ENCODE peak calls at places on chromosome 4, in seven cellular contexts. R is CD8-positive, alpha-beta T cell; H is breast epithelium; M is MM.1S; C is PC-3; Z is right lobe of liver; T is astrocyte. G is an unnamed sample. For H3K4me1, the result is how much of the 10 kb centered on the place peaks cover.

GRCh38 chr4:114263233-114263632 is 283.8 kb upstream of the ARSJ start:
- DNase-seq in R (no peak), H (no peak), M (no peak), C (peak), Z (no peak), T (peak), G (no peak)

GRCh38 chr4:139300431-139301142 is 718 bp upstream of the NAA15 start:
- DNase-seq in R (no peak), H (no peak), M (no peak), C (peak), Z (no peak), T (peak), G (no peak)

GRCh38 chr4:23006756-23007155 is 314.0 kb downstream of the GBA3 start:
- DNase-seq in R (no peak), H (no peak), M (no peak), C (peak), Z (no peak), T (peak), G (no peak)

GRCh38 chr4:81747242-81747930 is 275.7 kb upstream of the RASGEF1B start:
- DNase-seq in R (no peak), H (no peak), M (peak), C (no peak), Z (no peak), T (no peak), G (no peak)

GRCh38 chr4:183986645-183987528 is 81.8 kb downstream of the STOX2 start:
- DNase-seq in R (no peak), H (no peak), M (no peak), C (no peak), Z (no peak), T (no peak), G (no peak)

GRCh38 chr4:142631836-142632235 is 214.3 kb downstream of the INPP4B start:
- DNase-seq in R (no peak), H (no peak), M (no peak), C (no peak), Z (no peak), T (no peak), G (no peak)

GRCh38 chr4:74278490-74278889 is 29.8 kb upstream of the EPGN start:
- DNase-seq in R (no peak), H (no peak), M (no peak), C (no peak), Z (no peak), T (no peak), G (no peak)

GRCh38 chr4:146244496-146244895 is 30.2 kb downstream of the REELD1 start:
- DNase-seq in R (no peak), H (no peak), M (no peak), C (no peak), Z (no peak), T (no peak), G (no peak)

GRCh38 chr4:90254357-90254756 is 127.2 kb downstream of the CCSER1 start:
- DNase-seq in R (no peak), H (no peak), M (no peak), C (no peak), Z (no peak), T (no peak), G (no peak)

GRCh38 chr4:51909236-51909703 is 66.3 kb downstream of the DCUN1D4 start:
- DNase-seq in R (no peak), H (no peak), M (no peak), C (no peak), Z (peak), T (no peak), G (no peak)

GRCh38 chr4:24774452-24774851 is 20.9 kb upstream of the SOD3 start:
- DNase-seq in R (no peak), H (no peak), M (no peak), C (peak), Z (no peak), T (no peak), G (no peak)

GRCh38 chr4:29559281-29559680 is 1160.9 kb upstream of the PCDH7 start:
- DNase-seq in R (no peak), H (no peak), M (no peak), C (no peak), Z (no peak), T (no peak), G (no peak)

GRCh38 chr4:82820689-82821088 is 22.1 kb upstream of the SCD5 start:
- DNase-seq in R (no peak), H (no peak), M (no peak), C (no peak), Z (no peak), T (no peak), G (no peak)

GRCh38 chr4:132065940-132066495 is 1083.1 kb upstream of the PCDH10 start:
- DNase-seq in R (no peak), H (no peak), M (no peak), C (peak), Z (no peak), T (peak), G (no peak)

GRCh38 chr4:6389426-6389825 is 83.0 kb downstream of the PPP2R2C start:
- DNase-seq in R (no peak), H (no peak), M (no peak), C (no peak), Z (no peak), T (no peak), G (no peak)

GRCh38 chr4:14810121-14810520 is 192.2 kb upstream of the CPEB2 start:
- DNase-seq in R (no peak), H (no peak), M (no peak), C (no peak), Z (no peak), T (no peak), G (no peak)

GRCh38 chr4:142909908-142910307 is 63.8 kb upstream of the INPP4B start:
- DNase-seq in R (no peak), H (no peak), M (no peak), C (no peak), Z (no peak), T (no peak), G (no peak)

GRCh38 chr4:27123050-27123768 is 262.6 kb downstream of the STIM2 start:
- DNase-seq in R (no peak), H (no peak), M (no peak), C (peak), Z (no peak), T (no peak), G (no peak)

GRCh38 chr4:51890760-51891159 is 47.8 kb downstream of the DCUN1D4 start:
- DNase-seq in R (no peak), H (no peak), M (peak), C (no peak), Z (no peak), T (no peak), G (no peak)

GRCh38 chr4:125321709-125322362 is 7.1 kb downstream of the FAT4 start:
- DNase-seq in R (no peak), H (no peak), M (no peak), C (peak), Z (no peak), T (peak), G (no peak)

GRCh38 chr4:146098978-146099377 is 76.5 kb upstream of the LSM6 start:
- DNase-seq in R (no peak), H (no peak), M (peak), C (no peak), Z (no peak), T (no peak), G (no peak)

GRCh38 chr4:145984563-145984962 is 45.9 kb upstream of the ZNF827 start:
- DNase-seq in R (no peak), H (no peak), M (no peak), C (no peak), Z (no peak), T (no peak), G (no peak)

GRCh38 chr4:102281171-102281842 is 64.0 kb downstream of the SLC39A8 start:
- DNase-seq in R (no peak), H (no peak), M (no peak), C (no peak), Z (no peak), T (no peak), G (no peak)

GRCh38 chr4:24070117-24070516 is 180.3 kb upstream of the PPARGC1A start:
- DNase-seq in R (no peak), H (no peak), M (no peak), C (peak), Z (no peak), T (peak), G (no peak)

GRCh38 chr4:172830295-172830764 is 338.3 kb upstream of the GALNT7 start:
- DNase-seq in R (no peak), H (no peak), M (peak), C (peak), Z (no peak), T (no peak), G (no peak)

GRCh38 chr4:118904418-118904817 is 15.8 kb downstream of the SYNPO2 start:
- DNase-seq in R (no peak), H (peak), M (no peak), C (no peak), Z (no peak), T (no peak), G (no peak)

GRCh38 chr4:118904935-118905334 is 16.3 kb downstream of the SYNPO2 start:
- DNase-seq in R (no peak), H (no peak), M (no peak), C (no peak), Z (no peak), T (peak), G (no peak)

GRCh38 chr4:118910221-118910620 is 21.6 kb downstream of the SYNPO2 start:
- DNase-seq in R (no peak), H (no peak), M (no peak), C (no peak), Z (no peak), T (no peak), G (no peak)

GRCh38 chr4:118909173-118909956 is 20.7 kb downstream of the SYNPO2 start:
- DNase-seq in R (no peak), H (no peak), M (no peak), C (no peak), Z (no peak), T (no peak), G (no peak)

GRCh38 chr4:118905546-118905945 is 16.9 kb downstream of the SYNPO2 start:
- DNase-seq in R (no peak), H (no peak), M (no peak), C (no peak), Z (no peak), T (peak), G (peak)
- H3K4me3 ChIP-seq in R (no peak), H (no peak), M (no peak), C (no peak), Z (no peak), T (no peak), G (no peak)

GRCh38 chr4:7899184-7899583 is 40.5 kb downstream of the AFAP1 start:
- DNase-seq in R (no peak), H (no peak), M (no peak), C (no peak), Z (no peak), T (no peak), G (no peak)

GRCh38 chr4:7902826-7903225 is 36.8 kb downstream of the AFAP1 start:
- DNase-seq in R (no peak), H (no peak), M (no peak), C (no peak), Z (no peak), T (peak), G (no peak)

GRCh38 chr4:7900351-7900750 is 39.3 kb downstream of the AFAP1 start:
- DNase-seq in R (no peak), H (no peak), M (no peak), C (no peak), Z (no peak), T (no peak), G (no peak)

GRCh38 chr4:7902101-7902553 is 37.5 kb downstream of the AFAP1 start:
- DNase-seq in R (no peak), H (no peak), M (no peak), C (no peak), Z (no peak), T (no peak), G (no peak)

DNA sequence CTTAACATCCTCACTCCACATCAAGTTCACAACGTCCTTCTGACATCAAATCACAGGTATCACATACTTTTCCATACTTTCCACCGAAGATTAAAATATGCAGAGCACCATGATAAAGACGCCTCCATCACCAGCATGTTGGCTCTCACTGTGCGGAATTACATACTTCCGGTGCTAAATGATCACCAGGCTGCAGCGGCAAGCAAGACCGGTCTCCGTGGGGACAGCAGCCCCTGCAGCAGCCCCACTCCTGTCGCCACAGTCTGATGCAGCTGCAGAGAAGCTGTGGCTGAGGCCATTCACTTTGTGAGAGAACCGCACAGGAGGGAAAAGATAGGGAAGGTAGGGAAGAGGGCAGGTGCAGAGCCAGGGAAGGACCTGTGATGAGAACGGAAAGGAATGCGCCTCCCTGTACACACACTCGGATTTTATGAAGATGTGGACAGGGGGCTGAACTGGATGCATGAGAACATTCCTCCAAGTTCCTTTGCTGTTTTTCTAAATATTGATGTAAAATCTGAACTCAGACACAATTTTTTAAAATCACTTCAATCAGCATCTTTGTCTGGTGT is 38.3 kb downstream of the AFAP1 start:
- DNase-seq in R (no peak), H (no peak), M (no peak), C (no peak), Z (no peak), T (no peak), G (no peak)
- H3K4me1 ChIP-seq in R (under half), H (under half), M (under half), C (under half), Z (under half), T (half or more), G (under half)

GRCh38 chr4:8228319-8229250 is 29.5 kb downstream of the SH3TC1 start:
- DNase-seq in R (peak), H (peak), M (peak), C (peak), Z (peak), T (peak), G (peak)
- H3K27ac ChIP-seq in R (peak), H (peak), M (peak), C (peak), Z (peak), T (no peak), G (peak)

DNA sequence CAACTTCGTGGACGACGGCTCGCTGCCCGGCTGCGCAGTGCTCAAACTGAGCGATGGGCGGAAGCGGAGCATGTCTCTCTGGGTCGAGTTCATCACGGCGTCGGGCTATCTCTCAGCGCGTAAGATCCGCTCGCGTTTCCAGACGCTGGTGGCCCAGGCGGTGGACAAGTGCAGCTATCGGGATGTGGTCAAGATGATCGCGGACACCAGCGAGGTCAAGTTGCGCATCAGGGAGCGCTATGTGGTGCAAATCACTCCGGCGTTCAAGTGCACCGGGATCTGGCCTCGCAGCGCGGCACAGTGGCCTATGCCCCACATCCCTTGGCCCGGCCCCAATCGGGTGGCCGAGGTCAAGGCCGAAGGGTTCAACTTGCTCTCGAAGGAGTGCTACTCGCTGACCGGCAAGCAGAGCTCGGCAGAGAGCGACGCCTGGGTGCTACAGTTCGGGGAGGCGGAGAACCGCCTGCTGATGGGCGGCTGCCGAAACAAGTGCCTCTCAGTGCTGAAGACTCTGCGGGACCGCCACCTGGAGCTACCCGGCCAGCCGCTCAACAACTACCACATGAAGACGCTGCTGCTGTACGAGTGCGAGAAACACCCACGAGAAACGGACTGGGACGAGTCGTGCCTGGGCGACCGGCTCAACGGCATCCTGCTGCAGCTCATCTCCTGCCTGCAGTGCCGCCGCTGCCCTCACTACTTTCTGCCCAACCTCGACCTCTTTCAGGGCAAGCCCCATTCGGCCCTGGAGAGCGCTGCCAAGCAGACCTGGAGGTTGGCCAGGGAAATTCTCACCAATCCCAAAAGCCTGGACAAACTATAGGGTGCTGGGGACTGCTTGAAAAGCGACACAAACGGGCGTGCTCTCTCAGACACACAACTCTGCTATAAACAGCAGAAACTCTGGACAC is 1.6 kb downstream of the MAB21L2 start:
- DNase-seq in R (no peak), H (no peak), M (no peak), C (no peak), Z (peak), T (peak), G (no peak)
- H3K4me3 ChIP-seq in R (no peak), H (peak), M (no peak), C (no peak), Z (peak), T (peak), G (peak)

GRCh38 chr4:7741946-7742806 is 197.5 kb downstream of the AFAP1 start:
- DNase-seq in R (no peak), H (no peak), M (no peak), C (no peak), Z (no peak), T (no peak), G (no peak)
- H3K4me1 ChIP-seq in R (under half), H (under half), M (under half), C (under half), Z (under half), T (under half), G (under half)

GRCh38 chr4:118743867-118744266 is 58.7 kb downstream of the METTL14 start:
- DNase-seq in R (no peak), H (no peak), M (no peak), C (no peak), Z (no peak), T (no peak), G (no peak)
- H3K27ac ChIP-seq in R (no peak), H (no peak), M (no peak), C (no peak), Z (no peak), T (peak), G (no peak)

GRCh38 chr4:1793496-1793840 is 375 bp downstream of the FGFR3 start:
- DNase-seq in R (peak), H (no peak), M (peak), C (peak), Z (peak), T (no peak), G (no peak)

GRCh38 chr4:1796486-1797204 is 3.6 kb downstream of the FGFR3 start:
- DNase-seq in R (no peak), H (no peak), M (no peak), C (no peak), Z (no peak), T (no peak), G (no peak)

GRCh38 chr4:1793940-1794808 is 1.1 kb downstream of the FGFR3 start:
- DNase-seq in R (no peak), H (no peak), M (no peak), C (no peak), Z (no peak), T (no peak), G (no peak)

GRCh38 chr4:1795304-1796195 is 2.5 kb downstream of the FGFR3 start:
- DNase-seq in R (no peak), H (no peak), M (no peak), C (no peak), Z (peak), T (no peak), G (no peak)

GRCh38 chr4:1794809-1795303 is 1.8 kb downstream of the FGFR3 start:
- DNase-seq in R (no peak), H (no peak), M (no peak), C (no peak), Z (no peak), T (no peak), G (no peak)
- H3K4me3 ChIP-seq in R (peak), H (peak), M (no peak), C (no peak), Z (peak), T (no peak), G (peak)

G was measured in psoas muscle.